ENCODE peak calls at places on chromosomes 7 and 10, in five cellular contexts. O is amniotic epithelial cell, M is AG04450, S is lung, T is COLO829. W is an unnamed sample.

GRCh38 chr7:83105948-83106347 is 56.7 kb downstream of the PCLO start:
- DNase-seq in O (no peak), M (no peak), S (no peak), T (no peak), W (no peak)

GRCh38 chr10:33381391-33381790 is 46.9 kb upstream of the NRP1 start:
- DNase-seq in S (no peak), T (no peak), O (no peak), M (no peak), W (no peak)

GRCh38 chr7:20786779-20787651 is at the start of gene SP8:
- DNase-seq in M (no peak), T (peak), S (no peak), O (peak), W (no peak)

GRCh38 chr7:17123020-17123419 is 175.4 kb upstream of the AHR start:
- DNase-seq in T (no peak), O (peak), M (peak), S (no peak), W (peak)

GRCh38 chr10:34106356-34106885 is 708.7 kb downstream of the PARD3 start:
- DNase-seq in M (no peak), T (no peak), O (no peak), S (no peak), W (no peak)

GRCh38 chr7:100964630-100965029 is 4.7 kb upstream of the MUC12 start:
- DNase-seq in M (no peak), O (no peak), S (no peak), T (no peak), W (no peak)

GRCh38 chr7:90495241-90495640 is 25.8 kb downstream of the PTTG1IP2 start:
- DNase-seq in S (no peak), O (no peak), M (no peak), T (no peak), W (no peak)

GRCh38 chr7:1361756-1362125 is 97.5 kb downstream of the MICALL2 start:
- DNase-seq in M (no peak), O (no peak), S (no peak), T (no peak), W (no peak)

GRCh38 chr7:41559426-41559825 is 143.5 kb downstream of the INHBA start:
- DNase-seq in S (no peak), M (no peak), O (no peak), T (no peak), W (no peak)

GRCh38 chr7:84950836-84951235 is 236.0 kb downstream of the SEMA3D start:
- DNase-seq in T (peak), O (peak), S (no peak), M (no peak), W (no peak)

GRCh38 chr10:44703241-44704155 is 207.6 kb upstream of the TMEM72 start:
- DNase-seq in T (no peak), O (no peak), S (no peak), M (no peak), W (no peak)

GRCh38 chr10:95519132-95519487 is 42.1 kb downstream of the SORBS1 start:
- DNase-seq in M (no peak), T (no peak), O (no peak), S (no peak), W (no peak)

GRCh38 chr7:38846280-38846679 is 62.7 kb downstream of the VPS41 start:
- DNase-seq in T (no peak), S (no peak), O (no peak), M (no peak), W (no peak)

GRCh38 chr10:112926906-112927688 is 22.9 kb upstream of the TCF7L2 start:
- DNase-seq in O (no peak), T (no peak), S (no peak), M (no peak), W (no peak)

GRCh38 chr10:112389147-112389822 is 15.4 kb downstream of the ACSL5 start:
- DNase-seq in S (peak), T (peak), M (no peak), O (no peak), W (peak)

GRCh38 chr10:95818663-95819062 is 62.7 kb downstream of the ENTPD1 start:
- DNase-seq in M (peak), O (peak), T (peak), S (no peak), W (no peak)

GRCh38 chr7:135728136-135728669 is at the start of gene SLC13A4:
- DNase-seq in T (no peak), S (no peak), O (no peak), M (no peak), W (no peak)

GRCh38 chr10:77531441-77532001 is 106.1 kb downstream of the KCNMA1 start:
- DNase-seq in O (peak), T (peak), M (peak), S (no peak), W (no peak)

GRCh38 chr10:86400705-86401587 is 34.4 kb upstream of the GRID1 start:
- DNase-seq in S (no peak), O (no peak), T (no peak), M (no peak), W (no peak)

GRCh38 chr10:128912568-128913311 is 554.3 kb upstream of the MGMT start:
- DNase-seq in S (no peak), M (no peak), O (no peak), T (no peak), W (no peak)

GRCh38 chr7:14504134-14504533 is 398.4 kb downstream of the DGKB start:
- DNase-seq in S (no peak), T (no peak), O (no peak), M (no peak), W (no peak)

GRCh38 chr7:129136887-129137647 is 7.4 kb upstream of the TSPAN33 start:
- DNase-seq in O (no peak), T (no peak), S (no peak), M (no peak), W (no peak)

GRCh38 chr7:34539003-34539402 is 119.0 kb upstream of the NPSR1 start:
- DNase-seq in M (no peak), S (no peak), T (no peak), O (peak), W (no peak)

GRCh38 chr10:33195608-33196376 is 138.7 kb downstream of the NRP1 start:
- DNase-seq in M (no peak), S (no peak), O (peak), T (no peak), W (no peak)

GRCh38 chr7:102122026-102122425 is 164.6 kb upstream of the SH2B2 start:
- DNase-seq in S (no peak), O (peak), T (peak), M (no peak), W (peak)

W was measured in NCI-H226.